ENCODE peak calls at places on chromosomes 6 and 20, in four cellular contexts. T is aorta; R is CD8-positive, alpha-beta memory T cell; E is HCT116. Z is an unnamed sample.

GRCh38 chr6:139271056-139271455 is 20.7 kb downstream of the TXLNB start:
- DNase-seq in E (no peak), T (no peak), R (no peak), Z (no peak)

GRCh38 chr20:38278763-38279162 is 18.2 kb upstream of the KIAA1755 start:
- DNase-seq in T (no peak), R (no peak), E (no peak), Z (no peak)

GRCh38 chr6:134166529-134167221 is 114.3 kb upstream of the SLC2A12 start:
- DNase-seq in T (no peak), R (no peak), E (no peak), Z (no peak)

GRCh38 chr20:23305098-23305497 is 45.5 kb upstream of the NXT1 start:
- DNase-seq in T (no peak), R (no peak), E (no peak), Z (no peak)

GRCh38 chr20:52103469-52103910 is 88.1 kb downstream of the ZFP64 start:
- DNase-seq in T (no peak), E (no peak), R (no peak), Z (no peak)

GRCh38 chr6:24721461-24722215 is 2.7 kb upstream of the C6orf62 start:
- DNase-seq in E (no peak), T (no peak), R (no peak), Z (no peak)

GRCh38 chr6:135686784-135687301 is 164.7 kb upstream of the PDE7B start:
- DNase-seq in E (no peak), R (no peak), T (no peak), Z (no peak)

GRCh38 chr6:143634486-143634885 is 43.3 kb upstream of the PHACTR2 start:
- DNase-seq in T (no peak), R (no peak), E (no peak), Z (no peak)

GRCh38 chr6:1312193-1312443 is 220 bp downstream of the FOXQ1 start:
- DNase-seq in E (no peak), R (no peak), T (no peak), Z (no peak)

DNA sequence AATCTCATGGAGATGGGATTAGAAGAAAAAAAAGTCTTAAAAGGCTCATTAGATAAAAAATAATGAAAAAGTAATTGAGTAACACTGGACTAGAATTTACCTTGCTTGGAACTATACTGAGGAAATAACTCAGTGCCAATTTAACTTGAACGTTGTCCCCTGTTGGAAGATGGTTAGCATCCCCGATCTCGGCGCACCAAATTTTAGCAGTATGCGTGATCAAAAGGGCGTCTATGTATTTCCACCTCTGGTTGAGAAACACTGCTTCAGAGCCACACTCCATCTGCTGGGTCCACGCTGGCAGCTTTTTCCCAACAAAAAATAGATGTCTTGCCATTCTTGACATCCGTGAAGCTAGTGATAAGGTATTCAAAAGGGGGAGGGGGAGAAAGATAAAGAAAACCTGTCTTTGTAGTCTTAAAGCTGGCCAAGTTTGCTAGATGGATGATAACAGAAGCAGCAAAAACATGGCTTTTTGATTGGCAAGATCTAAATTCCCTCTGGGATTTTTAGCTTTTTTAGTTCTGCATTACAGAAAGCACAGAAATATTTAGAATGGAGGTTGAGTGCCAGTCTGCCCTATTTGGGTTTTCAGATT is 6.4 kb downstream of the HINT3 start:
- DNase-seq in E (no peak), R (no peak), T (no peak), Z (no peak)
- H3K27ac ChIP-seq in E (no peak), R (no peak), T (no peak), Z (no peak)

GRCh38 chr20:34250005-34250404 is 8.8 kb downstream of the ASIP start:
- DNase-seq in E (no peak), T (no peak), R (no peak), Z (no peak)
- H3K27ac ChIP-seq in E (no peak), T (no peak), R (no peak), Z (no peak)

GRCh38 chr20:45909817-45910669 is 1.9 kb downstream of the PLTP start:
- DNase-seq in R (no peak), E (no peak), T (no peak), Z (no peak)
- H3K27ac ChIP-seq in R (peak), E (no peak), T (no peak), Z (no peak)

GRCh38 chr20:57441510-57442154 is 50.4 kb downstream of the RBM38 start:
- DNase-seq in T (no peak), E (no peak), R (no peak), Z (no peak)
- H3K27ac ChIP-seq in T (peak), E (no peak), R (no peak), Z (no peak)

GRCh38 chr20:63737940-63738686 is 1.5 kb upstream of the SLC2A4RG start:
- DNase-seq in R (peak), E (no peak), T (peak), Z (no peak)
- H3K27ac ChIP-seq in R (peak), E (peak), T (no peak), Z (peak)

GRCh38 chr20:62381842-62382241 is 5.1 kb upstream of the RPS21 start:
- DNase-seq in E (no peak), R (no peak), T (no peak), Z (no peak)
- H3K27ac ChIP-seq in E (peak), R (no peak), T (no peak), Z (peak)

DNA sequence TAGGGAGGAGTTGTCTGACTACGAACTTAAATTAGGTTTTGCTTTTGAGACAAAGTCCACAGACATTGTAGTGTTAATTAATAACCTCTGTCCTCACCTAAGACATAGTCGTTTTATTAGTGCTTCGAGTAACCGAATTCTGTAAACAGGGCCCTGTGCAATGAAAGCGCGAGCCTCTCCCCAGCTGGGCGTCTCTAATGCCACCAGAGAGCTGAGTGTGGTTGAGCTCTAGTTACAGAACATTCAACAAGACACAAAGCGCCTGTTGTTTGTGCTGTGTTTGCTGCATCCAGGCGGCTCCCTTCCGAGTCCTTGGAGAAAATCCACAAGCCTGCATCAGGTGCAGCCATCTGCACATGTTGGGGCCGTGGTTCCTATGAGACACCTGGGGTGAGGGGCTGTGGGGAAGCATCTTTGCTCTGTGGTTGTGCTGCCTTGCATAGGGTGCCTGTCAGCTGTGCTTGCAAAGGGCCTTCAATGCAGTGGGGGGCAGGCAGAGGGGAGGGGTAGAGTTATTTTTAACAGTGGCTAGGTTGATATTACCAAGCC is 63.9 kb downstream of the CD164 start:
- DNase-seq in T (no peak), E (no peak), R (no peak), Z (no peak)
- H3K27ac ChIP-seq in T (no peak), E (no peak), R (no peak), Z (no peak)

DNA sequence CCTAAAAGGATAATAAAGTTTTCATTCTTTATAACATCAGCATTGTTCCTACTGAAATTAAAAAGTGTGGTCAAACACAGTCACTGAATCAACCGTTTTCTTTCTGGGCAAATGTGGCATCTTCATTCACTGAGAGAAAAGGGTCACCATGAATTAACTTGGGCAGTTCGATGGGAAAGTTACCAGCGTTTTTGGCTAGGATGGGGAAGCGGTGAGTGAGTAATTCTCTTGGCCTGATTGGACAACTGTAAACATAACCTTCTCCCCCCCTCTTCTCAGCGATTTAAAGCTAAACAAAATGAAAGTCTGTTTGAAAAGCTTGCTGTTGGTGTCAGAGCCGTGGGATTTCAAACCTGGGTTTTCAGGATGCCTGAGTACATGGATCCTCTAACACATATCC is 181.9 kb downstream of the SASH1 start:
- DNase-seq in R (no peak), T (no peak), E (no peak), Z (no peak)
- H3K27ac ChIP-seq in R (no peak), T (peak), E (no peak), Z (no peak)

GRCh38 chr6:31272431-31272830 is 539 bp upstream of the HLA-C start:
- DNase-seq in T (no peak), E (no peak), R (no peak), Z (peak)
- H3K27ac ChIP-seq in T (no peak), E (peak), R (peak), Z (peak)

DNA sequence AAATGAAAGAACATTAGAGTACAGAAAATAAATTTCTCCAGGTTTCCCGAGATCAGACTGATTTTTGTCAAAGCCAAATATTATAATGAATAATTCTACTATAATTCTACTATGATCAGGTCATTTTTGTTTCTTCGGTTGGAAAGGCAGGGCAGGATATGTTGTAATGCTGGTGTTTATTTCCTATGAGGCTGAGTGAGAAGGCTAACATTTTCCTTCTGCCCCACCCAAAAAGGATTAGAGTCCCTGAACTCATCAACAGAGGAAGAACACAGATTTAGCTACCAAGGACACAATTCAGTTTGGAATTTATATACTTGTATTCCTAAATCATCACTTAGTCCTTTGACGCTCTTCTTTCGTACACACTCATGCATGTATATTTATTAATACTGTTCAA is 318.9 kb downstream of the SYNE1 start:
- DNase-seq in R (no peak), E (no peak), T (no peak), Z (no peak)
- H3K27ac ChIP-seq in R (no peak), E (no peak), T (no peak), Z (no peak)